ENCODE peak calls at places on chromosomes 2 and 18, in four cellular contexts. L is hepatocyte; Z is activated T-cell treated with anti-CD3 and anti-CD28 coated beads, Interleukin-2, amount 50 U/mL, for 72 hours; I is progenitor cell of endocrine pancreas. Y is an unnamed sample.

GRCh38 chr2:42567806-42568429 is 514 bp upstream of the MTA3 start:
- DNase-seq in L (peak), Z (peak), I (peak), Y (peak)

GRCh38 chr2:84905181-84906107 is at the start of gene TMSB10:
- DNase-seq in L (peak), Z (peak), I (peak), Y (peak)

GRCh38 chr2:101463885-101464653 is 10.8 kb downstream of the RFX8 start:
- DNase-seq in L (no peak), Z (no peak), I (no peak), Y (no peak)

GRCh38 chr2:98647636-98648035 is 39.2 kb downstream of the UNC50 start:
- DNase-seq in L (no peak), Z (no peak), I (no peak), Y (no peak)

GRCh38 chr2:201180010-201180409 is 2.9 kb upstream of the CASP10 start:
- DNase-seq in L (no peak), Z (no peak), I (no peak), Y (no peak)

GRCh38 chr2:174985624-174986023 is 19.6 kb downstream of the CHN1 start:
- DNase-seq in L (no peak), Z (no peak), I (no peak), Y (no peak)

GRCh38 chr2:176845718-176846117 is 366.9 kb upstream of the HNRNPA3 start:
- DNase-seq in L (no peak), Z (no peak), I (no peak), Y (no peak)

GRCh38 chr2:111897630-111897923 is 830 bp upstream of the MERTK start:
- DNase-seq in L (no peak), Z (no peak), I (no peak), Y (peak)

GRCh38 chr2:238100821-238101771 is 956 bp downstream of the ESPNL start:
- DNase-seq in L (peak), Z (no peak), I (no peak), Y (peak)

GRCh38 chr18:45916302-45916701 is 50.8 kb downstream of the EPG5 start:
- DNase-seq in L (peak), Z (no peak), I (no peak), Y (no peak)

Y was measured in GM20000.